ENCODE peak calls at places on chromosomes 11 and 22, in seven cellular contexts. One of them, this sample, is unnamed.

GRCh38 chr11:2724653-2725366 is 25.0 kb upstream of the KCNQ1OT1 start:
- DNase-seq in H9: no peak
- DNase-seq in IMR-90: no peak
- DNase-seq in trophoblast cell: no peak
- DNase-seq in neuronal stem cell: no peak
- DNase-seq in H1: no peak
- DNase-seq in mesenchymal stem cell: no peak
- DNase-seq in this sample: no peak

GRCh38 chr11:72293910-72294533 is 50.0 kb upstream of the PHOX2A start:
- DNase-seq in H9: no peak
- DNase-seq in IMR-90: no peak
- DNase-seq in trophoblast cell: no peak
- DNase-seq in neuronal stem cell: no peak
- DNase-seq in H1: peak; percentile 34
- DNase-seq in mesenchymal stem cell: no peak
- DNase-seq in this sample: no peak

GRCh38 chr22:37154925-37155712 is 5.4 kb upstream of the IL2RB start:
- DNase-seq in H9: no peak
- DNase-seq in IMR-90: no peak
- DNase-seq in trophoblast cell: peak; percentile 68
- DNase-seq in neuronal stem cell: no peak
- DNase-seq in H1: no peak
- DNase-seq in mesenchymal stem cell: peak; percentile 19
- DNase-seq in this sample: peak; percentile 40

GRCh38 chr11:22478169-22478568 is 140.0 kb downstream of the SLC17A6 start:
- DNase-seq in H9: no peak
- DNase-seq in IMR-90: no peak
- DNase-seq in trophoblast cell: no peak
- DNase-seq in neuronal stem cell: no peak
- DNase-seq in H1: no peak
- DNase-seq in mesenchymal stem cell: no peak
- DNase-seq in this sample: no peak

GRCh38 chr11:8289426-8290047 is 25.9 kb upstream of the LMO1 start:
- DNase-seq in H9: peak; percentile 17
- DNase-seq in IMR-90: no peak
- DNase-seq in trophoblast cell: no peak
- DNase-seq in neuronal stem cell: peak; percentile 54
- DNase-seq in H1: peak; percentile 41
- DNase-seq in mesenchymal stem cell: no peak
- DNase-seq in this sample: no peak

GRCh38 chr22:47260551-47260950 is 498.1 kb downstream of the TBC1D22A start:
- DNase-seq in H9: no peak
- DNase-seq in IMR-90: no peak
- DNase-seq in trophoblast cell: no peak
- DNase-seq in neuronal stem cell: no peak
- DNase-seq in H1: no peak
- DNase-seq in mesenchymal stem cell: no peak
- DNase-seq in this sample: no peak

GRCh38 chr11:95296165-95296564 is 65.2 kb upstream of the SESN3 start:
- DNase-seq in H9: no peak
- DNase-seq in IMR-90: no peak
- DNase-seq in trophoblast cell: no peak
- DNase-seq in neuronal stem cell: no peak
- DNase-seq in H1: no peak
- DNase-seq in mesenchymal stem cell: no peak
- DNase-seq in this sample: no peak

GRCh38 chr11:119046489-119046888 is 10.5 kb downstream of the HYOU1 start:
- DNase-seq in H9: no peak
- DNase-seq in IMR-90: no peak
- DNase-seq in trophoblast cell: no peak
- DNase-seq in neuronal stem cell: no peak
- DNase-seq in H1: no peak
- DNase-seq in mesenchymal stem cell: no peak
- DNase-seq in this sample: no peak

GRCh38 chr11:6473481-6474422 is at the start of gene TRIM3:
- DNase-seq in H9: peak; percentile 94
- DNase-seq in IMR-90: peak; percentile 80
- DNase-seq in trophoblast cell: peak; percentile 84
- DNase-seq in neuronal stem cell: peak; percentile 85
- DNase-seq in H1: peak; percentile 88
- DNase-seq in mesenchymal stem cell: peak; percentile 90
- DNase-seq in this sample: peak; percentile 90

GRCh38 chr22:49768961-49769690 is 58.5 kb downstream of the BRD1 start:
- DNase-seq in H9: no peak
- DNase-seq in IMR-90: peak; percentile 61
- DNase-seq in trophoblast cell: no peak
- DNase-seq in neuronal stem cell: no peak
- DNase-seq in H1: peak; percentile 47
- DNase-seq in mesenchymal stem cell: peak; percentile 23
- DNase-seq in this sample: no peak

DNA sequence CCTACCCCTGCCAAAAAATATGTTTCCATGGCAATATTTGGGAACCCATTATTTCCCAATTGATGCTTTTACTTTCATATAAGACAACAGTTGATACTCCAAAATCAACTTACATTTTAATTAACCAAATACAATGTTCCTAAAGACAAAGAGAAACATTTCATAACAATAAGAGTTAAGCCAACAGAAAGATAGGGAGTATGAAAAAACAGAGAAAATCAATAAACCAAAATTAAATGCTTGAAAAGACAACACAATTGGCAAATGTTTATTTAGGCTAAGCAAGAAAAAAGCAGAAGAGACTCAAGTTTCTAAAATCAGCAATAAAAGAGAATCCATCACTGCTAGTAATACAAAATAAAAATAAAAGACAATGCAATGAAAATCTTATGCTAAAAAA is 123.1 kb upstream of the VPREB1 start:
- DNase-seq in H9: no peak
- DNase-seq in IMR-90: no peak
- DNase-seq in trophoblast cell: no peak
- DNase-seq in neuronal stem cell: no peak
- DNase-seq in H1: no peak
- DNase-seq in mesenchymal stem cell: no peak
- DNase-seq in this sample: no peak
- H3K23ac ChIP-seq in H9: no peak overlapping the region
- H3K23ac ChIP-seq in IMR-90: no peak overlapping the region
- H3K23ac ChIP-seq in trophoblast cell: no peak overlapping the region
- H3K23ac ChIP-seq in neuronal stem cell: no peak overlapping the region
- H3K23ac ChIP-seq in H1: no peak overlapping the region
- H3K23ac ChIP-seq in mesenchymal stem cell: no peak overlapping the region
- H3K23ac ChIP-seq in this sample: no peak overlapping the region

GRCh38 chr11:58508005-58508404 is at the start of gene OR5B21:
- DNase-seq in H9: no peak
- DNase-seq in IMR-90: no peak
- DNase-seq in trophoblast cell: no peak
- DNase-seq in neuronal stem cell: no peak
- DNase-seq in H1: no peak
- DNase-seq in mesenchymal stem cell: no peak
- DNase-seq in this sample: no peak
- H3K23ac ChIP-seq in H9: no peak within 1 kb of the TSS
- H3K23ac ChIP-seq in IMR-90: peak within 1 kb of the TSS; percentile 12
- H3K23ac ChIP-seq in trophoblast cell: peak within 1 kb of the TSS; percentile 62
- H3K23ac ChIP-seq in neuronal stem cell: no peak within 1 kb of the TSS
- H3K23ac ChIP-seq in H1: no peak within 1 kb of the TSS
- H3K23ac ChIP-seq in mesenchymal stem cell: no peak within 1 kb of the TSS
- H3K23ac ChIP-seq in this sample: no peak within 1 kb of the TSS

GRCh38 chr11:110491577-110492352 is 62.0 kb downstream of the FDX1 start:
- DNase-seq in H9: no peak
- DNase-seq in IMR-90: no peak
- DNase-seq in trophoblast cell: no peak
- DNase-seq in neuronal stem cell: no peak
- DNase-seq in H1: no peak
- DNase-seq in mesenchymal stem cell: no peak
- DNase-seq in this sample: peak; percentile 56
- H3K23ac ChIP-seq in H9: no peak overlapping the region
- H3K23ac ChIP-seq in IMR-90: no peak overlapping the region
- H3K23ac ChIP-seq in trophoblast cell: no peak overlapping the region
- H3K23ac ChIP-seq in neuronal stem cell: no peak overlapping the region
- H3K23ac ChIP-seq in H1: no peak overlapping the region
- H3K23ac ChIP-seq in mesenchymal stem cell: no peak overlapping the region
- H3K23ac ChIP-seq in this sample: no peak overlapping the region

DNA sequence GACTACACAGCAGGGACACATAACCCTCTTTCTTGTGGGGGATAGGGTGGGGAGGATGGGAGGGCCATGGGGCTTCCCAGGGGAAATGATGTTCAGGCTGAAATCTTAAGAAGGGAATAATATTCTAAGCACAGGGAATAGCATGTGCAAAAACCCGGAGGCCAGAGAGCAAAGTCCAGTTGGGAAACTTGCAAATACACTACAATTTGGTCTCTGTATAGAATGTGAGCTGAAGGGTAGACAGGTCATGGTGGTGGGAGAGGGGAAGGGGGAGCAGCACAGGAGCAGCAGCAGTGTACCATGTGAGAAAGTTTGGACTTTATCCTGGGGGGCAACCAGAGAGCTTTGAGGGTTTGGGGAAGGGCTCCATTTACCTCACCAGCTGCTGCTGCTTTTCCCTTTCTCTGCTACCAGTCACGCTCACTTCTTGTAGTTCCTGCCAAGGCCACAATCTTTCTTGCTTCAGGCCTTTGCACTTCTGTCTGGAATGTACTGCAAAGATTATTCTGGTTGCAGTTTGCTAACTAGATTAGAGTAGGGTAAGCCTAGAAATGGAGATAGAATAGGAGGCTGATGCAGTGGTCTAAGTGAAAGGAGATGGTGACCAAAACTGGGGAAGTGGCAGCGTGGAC is 43.0 kb downstream of the KREMEN1 start:
- DNase-seq in H9: no peak
- DNase-seq in IMR-90: peak; percentile 52
- DNase-seq in trophoblast cell: no peak
- DNase-seq in neuronal stem cell: no peak
- DNase-seq in H1: no peak
- DNase-seq in mesenchymal stem cell: peak; percentile 67
- DNase-seq in this sample: no peak
- H3K23ac ChIP-seq in H9: no peak overlapping the region
- H3K23ac ChIP-seq in IMR-90: peak overlapping the region; percentile 40
- H3K23ac ChIP-seq in trophoblast cell: no peak overlapping the region
- H3K23ac ChIP-seq in neuronal stem cell: no peak overlapping the region
- H3K23ac ChIP-seq in H1: no peak overlapping the region
- H3K23ac ChIP-seq in mesenchymal stem cell: no peak overlapping the region
- H3K23ac ChIP-seq in this sample: no peak overlapping the region

DNA sequence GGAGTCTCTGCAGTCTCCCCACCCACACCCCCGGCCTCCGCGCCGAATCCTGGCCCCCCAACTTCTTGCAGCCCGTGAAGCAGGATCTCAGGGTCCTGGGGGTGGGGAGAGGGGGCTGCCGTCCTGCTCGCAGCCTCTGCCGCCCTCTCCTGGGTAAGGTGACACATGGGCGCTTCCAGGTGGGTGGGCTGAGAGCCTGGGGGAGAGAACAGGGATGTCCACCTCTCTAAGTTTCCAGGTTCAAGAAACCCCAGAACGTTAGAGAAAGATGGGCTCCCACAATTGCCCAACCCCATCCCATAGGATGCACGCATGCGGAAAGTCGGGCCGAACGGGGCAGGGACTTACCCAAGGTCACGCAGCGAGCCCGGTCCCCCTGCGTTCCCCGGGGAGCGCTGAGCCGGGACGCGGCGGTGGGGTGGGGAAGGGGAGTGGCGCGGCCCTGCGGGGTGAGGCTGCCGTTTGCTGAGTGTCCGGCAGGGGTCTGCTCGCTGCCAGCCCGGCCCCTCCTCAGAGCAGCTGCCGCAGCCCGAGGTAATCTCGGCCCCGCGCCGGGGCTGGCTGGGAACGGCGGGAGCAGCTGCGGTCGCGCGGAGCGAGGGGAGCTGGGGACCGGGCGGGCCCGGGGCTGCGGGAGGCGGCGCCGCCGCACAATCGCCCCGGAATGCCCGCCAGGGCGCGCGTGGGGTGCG is 705 bp upstream of the CAPN1 start:
- DNase-seq in H9: peak; percentile 84
- DNase-seq in IMR-90: peak; percentile 60
- DNase-seq in trophoblast cell: peak; percentile 54
- DNase-seq in neuronal stem cell: peak; percentile 78
- DNase-seq in H1: peak; percentile 90
- DNase-seq in mesenchymal stem cell: peak; percentile 81
- DNase-seq in this sample: peak; percentile 88
- H3K23ac ChIP-seq in H9: no peak overlapping the region
- H3K23ac ChIP-seq in IMR-90: peak overlapping the region; percentile 89
- H3K23ac ChIP-seq in trophoblast cell: no peak overlapping the region
- H3K23ac ChIP-seq in neuronal stem cell: peak overlapping the region; percentile 73
- H3K23ac ChIP-seq in H1: no peak overlapping the region
- H3K23ac ChIP-seq in mesenchymal stem cell: no peak overlapping the region
- H3K23ac ChIP-seq in this sample: no peak overlapping the region

This sample was measured in mesendoderm.